ENCODE peak calls at places on chromosomes 13 and 19, in nine cellular contexts. O is GM12865, T is lung, P is ascending aorta, C is GM13977, N is GM12864, I is PC-9, L is thoracic aorta, U is AG04450. E is an unnamed sample.

GRCh38 chr13:34751492-34751891 is 190.6 kb upstream of the NBEA start:
- DNase-seq in N (no peak), U (no peak), T (no peak), I (no peak), L (no peak), C (no peak), O (peak), P (no peak), E (no peak)

GRCh38 chr13:40047322-40047771 is 391.9 kb downstream of the COG6 start:
- DNase-seq in I (no peak), L (no peak), P (no peak), C (peak), U (no peak), N (peak), T (no peak), O (peak), E (no peak)

GRCh38 chr19:870963-871401 is 11.5 kb downstream of the CFD start:
- DNase-seq in L (no peak), U (no peak), P (no peak), T (no peak), I (no peak), C (no peak), N (no peak), O (no peak), E (no peak)

GRCh38 chr19:17489392-17490030 is 19.2 kb downstream of the SLC27A1 start:
- DNase-seq in U (no peak), L (no peak), C (no peak), P (no peak), O (no peak), I (no peak), N (no peak), T (no peak), E (no peak)

GRCh38 chr19:30046522-30046921 is 104.5 kb downstream of the URI1 start:
- DNase-seq in I (no peak), P (no peak), N (no peak), O (peak), C (peak), U (no peak), L (no peak), T (no peak), E (no peak)

GRCh38 chr13:111123221-111123620 is 8.1 kb downstream of the ARHGEF7 start:
- DNase-seq in C (no peak), O (no peak), L (no peak), P (no peak), U (no peak), N (no peak), T (no peak), I (no peak), E (no peak)

GRCh38 chr19:35816262-35816661 is 3.6 kb upstream of the PRODH2 start:
- DNase-seq in I (no peak), C (no peak), N (no peak), U (no peak), L (no peak), O (no peak), P (no peak), T (no peak), E (no peak)

GRCh38 chr13:114043421-114044053 is 69.7 kb upstream of the C13orf46 start:
- DNase-seq in I (no peak), C (no peak), T (no peak), L (no peak), U (peak), N (no peak), O (peak), P (peak), E (no peak)

GRCh38 chr13:44155422-44156293 is 218.0 kb upstream of the SERP2 start:
- DNase-seq in T (peak), U (no peak), N (no peak), P (peak), L (peak), I (no peak), O (no peak), C (no peak), E (no peak)

GRCh38 chr13:41296879-41297646 is 14.0 kb upstream of the NAA16 start:
- DNase-seq in O (no peak), U (no peak), L (no peak), T (no peak), N (no peak), C (no peak), P (no peak), I (no peak), E (no peak)

DNA sequence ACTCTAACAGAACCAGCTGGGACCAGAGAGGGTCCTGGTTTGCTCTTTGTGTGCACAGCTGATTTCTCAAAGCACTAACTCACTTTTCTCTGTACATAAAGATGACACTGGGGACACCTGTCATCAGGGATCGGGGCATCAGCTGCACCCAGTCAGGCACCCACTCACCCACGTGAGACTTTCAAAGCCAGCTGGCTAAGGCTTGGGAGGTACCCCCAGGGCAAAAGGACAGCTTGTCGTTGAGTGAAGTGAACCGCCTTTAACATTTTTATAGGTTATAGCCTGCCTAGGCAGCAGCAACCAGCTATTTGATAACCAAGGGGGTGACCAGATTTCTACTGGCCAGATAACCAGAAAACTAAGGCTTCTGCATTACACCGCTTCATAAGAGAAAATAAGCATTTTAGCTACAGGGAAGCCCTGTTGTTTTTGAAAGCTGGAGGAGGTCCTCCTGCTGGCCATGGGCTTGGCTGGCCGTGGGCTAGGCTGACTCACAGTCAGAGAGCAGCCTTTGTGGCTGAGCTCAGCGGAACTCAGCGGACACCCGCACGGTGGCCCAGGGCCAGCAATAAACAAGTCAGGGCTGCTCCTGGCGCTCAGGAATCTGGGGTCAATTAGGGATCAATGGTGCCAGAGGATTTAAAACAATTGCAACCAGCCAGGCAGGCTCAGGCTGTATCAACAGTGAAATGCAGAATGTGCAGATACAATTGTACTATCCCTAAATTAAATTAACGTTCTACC is 57.1 kb downstream of the ALOX5AP start:
- DNase-seq in O (no peak), C (no peak), N (no peak), L (peak), U (peak), P (peak), T (peak), I (peak), E (no peak)
- TF ChIP-seq CTCF in O (no peak), C (no peak), N (no peak), L (peak), U (peak), P (peak), T (no peak), I (peak), E (no peak)

GRCh38 chr13:53204598-53204997 is 176.0 kb downstream of the OLFM4 start:
- DNase-seq in P (no peak), C (no peak), T (no peak), L (no peak), N (no peak), U (no peak), I (no peak), O (no peak), E (no peak)

GRCh38 chr13:53200075-53200474 is 171.5 kb downstream of the OLFM4 start:
- DNase-seq in C (no peak), T (no peak), L (no peak), N (no peak), U (no peak), P (no peak), O (no peak), I (no peak), E (no peak)

GRCh38 chr13:53200498-53201453 is 172.2 kb downstream of the OLFM4 start:
- DNase-seq in U (no peak), O (no peak), I (no peak), T (no peak), N (no peak), C (peak), P (no peak), L (no peak), E (peak)

GRCh38 chr13:53198699-53199098 is 170.1 kb downstream of the OLFM4 start:
- DNase-seq in T (no peak), N (no peak), O (no peak), P (no peak), I (no peak), L (no peak), U (no peak), C (no peak), E (no peak)

GRCh38 chr13:53201454-53202225 is 173.0 kb downstream of the OLFM4 start:
- DNase-seq in U (no peak), C (no peak), I (no peak), P (no peak), N (no peak), L (no peak), O (no peak), T (no peak), E (peak)
- TF ChIP-seq CTCF in U (no peak), C (no peak), I (no peak), P (no peak), N (no peak), L (no peak), O (no peak), T (no peak), E (peak)

GRCh38 chr19:19226204-19226603 is 14.4 kb downstream of the NCAN start:
- DNase-seq in I (no peak), O (no peak), N (no peak), P (no peak), T (no peak), L (no peak), C (no peak), U (no peak), E (no peak)

GRCh38 chr19:19223636-19224035 is 11.9 kb downstream of the NCAN start:
- DNase-seq in P (no peak), T (no peak), I (no peak), O (no peak), N (no peak), C (no peak), U (no peak), L (no peak), E (no peak)

GRCh38 chr19:19226663-19227062 is 14.9 kb downstream of the NCAN start:
- DNase-seq in T (no peak), L (no peak), U (no peak), I (no peak), N (no peak), C (no peak), P (no peak), O (no peak), E (no peak)

GRCh38 chr19:19224150-19224851 is 12.5 kb downstream of the NCAN start:
- DNase-seq in L (no peak), C (no peak), O (no peak), I (no peak), P (no peak), N (no peak), T (no peak), U (no peak), E (no peak)

GRCh38 chr19:19224852-19225494 is 13.2 kb downstream of the NCAN start:
- DNase-seq in I (peak), N (peak), T (peak), C (peak), P (peak), L (no peak), U (peak), O (peak), E (peak)
- TF ChIP-seq CTCF in I (peak), N (peak), T (peak), C (peak), P (peak), L (peak), U (peak), O (peak), E (peak)

DNA sequence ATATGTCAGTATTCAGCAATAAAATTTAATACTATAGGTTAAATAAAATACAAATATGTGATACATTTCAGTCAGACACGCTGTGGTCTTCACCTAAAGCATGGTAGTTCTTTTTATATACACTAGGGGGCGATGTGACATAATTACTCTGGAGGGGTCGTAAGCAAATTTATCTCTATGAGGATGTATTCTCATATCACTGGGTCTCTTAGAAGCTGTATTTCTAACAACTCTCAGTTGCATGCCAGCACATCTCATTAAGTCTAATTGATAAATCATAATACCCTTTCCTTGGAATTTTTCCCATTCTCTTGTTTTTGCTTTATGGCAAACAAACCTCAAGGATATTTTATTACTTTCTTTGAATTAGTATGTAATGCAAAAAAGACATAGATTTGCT is 3.9 kb upstream of the PCDH17 start:
- DNase-seq in N (no peak), T (no peak), L (no peak), I (no peak), U (no peak), O (peak), P (no peak), C (peak), E (no peak)
- TF ChIP-seq CTCF in N (peak), T (peak), L (peak), I (peak), U (peak), O (peak), P (peak), C (peak), E (peak)

DNA sequence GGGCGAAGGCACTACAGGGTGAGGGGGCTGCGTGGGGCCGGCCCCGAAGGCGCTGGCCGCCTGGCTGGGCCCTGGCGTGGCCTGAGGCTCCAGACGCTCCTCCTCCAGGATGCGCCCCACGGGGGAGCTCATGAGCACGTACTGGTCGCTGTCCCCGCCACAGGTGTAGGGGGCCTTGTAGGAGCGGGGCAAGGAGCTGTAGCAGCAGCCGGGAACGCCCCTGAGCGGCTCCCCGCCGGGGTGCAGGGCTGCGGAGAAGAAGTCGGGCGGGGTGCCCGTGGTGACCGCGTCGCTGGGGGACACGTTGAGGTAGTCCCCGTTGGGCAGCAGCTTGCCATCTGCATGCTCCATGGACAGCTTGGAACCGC is 3.0 kb downstream of the IRS2 start:
- DNase-seq in N (no peak), T (no peak), U (no peak), L (no peak), P (no peak), C (no peak), I (peak), O (no peak), E (no peak)
- TF ChIP-seq CTCF in N (no peak), T (no peak), U (no peak), L (no peak), P (no peak), C (no peak), I (peak), O (no peak), E (no peak)

GRCh38 chr13:71213252-71213821 is 653.7 kb downstream of the DACH1 start:
- DNase-seq in I (no peak), L (no peak), U (no peak), P (no peak), T (no peak), O (peak), N (no peak), C (peak), E (no peak)

GRCh38 chr13:71219671-71220070 is 647.3 kb downstream of the DACH1 start:
- DNase-seq in C (no peak), U (no peak), L (no peak), N (no peak), T (no peak), I (no peak), O (no peak), P (no peak), E (no peak)

GRCh38 chr13:71217827-71218226 is 649.2 kb downstream of the DACH1 start:
- DNase-seq in C (no peak), U (no peak), I (no peak), N (no peak), T (no peak), L (no peak), P (no peak), O (no peak), E (no peak)

DNA sequence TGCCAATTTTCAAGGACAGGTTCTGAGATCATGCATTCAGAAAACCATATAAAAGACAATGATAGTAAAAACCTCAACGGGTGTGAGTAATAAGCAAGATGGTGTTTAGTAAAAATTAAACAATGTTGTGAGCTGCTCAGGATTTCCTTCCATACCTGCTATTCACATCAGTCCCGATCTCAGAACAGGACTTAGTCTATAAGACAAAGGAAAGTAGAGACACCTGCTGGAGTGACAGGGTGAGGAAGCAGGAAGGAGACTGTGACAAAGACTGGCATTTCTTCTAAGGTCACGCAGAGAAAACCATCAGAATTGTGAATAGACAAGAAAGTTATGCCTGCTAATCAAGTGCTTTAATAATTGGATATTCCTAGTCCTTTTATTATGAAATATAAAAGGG is 648.0 kb downstream of the DACH1 start:
- DNase-seq in O (peak), I (no peak), T (no peak), N (no peak), U (no peak), C (no peak), L (no peak), P (no peak), E (no peak)
- TF ChIP-seq CTCF in O (peak), I (no peak), T (no peak), N (peak), U (no peak), C (peak), L (no peak), P (peak), E (peak)

E was measured in D721Med.